ENCODE peak calls at places on chromosomes 6 and 20, in ten cellular contexts. V is Peyer's patch, N is type B pancreatic cell, K is mesothelial cell of epicardium, P is mammary epithelial cell, D is colonic mucosa, G is fibroblast of pulmonary artery, S is psoas muscle, F is breast epithelium, T is IMR-90. B is an unnamed sample.

GRCh38 chr6:158707826-158708225 is 58.0 kb downstream of the SYTL3 start:
- DNase-seq in V (no peak), N (no peak), K (no peak), P (peak; percentile 84), D (peak; percentile 50), G (peak; percentile 14), S (no peak), F (peak; percentile 47), T (no peak), B (no peak)

GRCh38 chr6:160036790-160037206 is 67.9 kb downstream of the IGF2R start:
- DNase-seq in V (no peak), N (no peak), K (no peak), P (peak; percentile 81), D (no peak), G (peak; percentile 83), S (no peak), F (no peak), T (peak; percentile 87), B (no peak)

GRCh38 chr6:31888281-31889258 is 8.9 kb downstream of the EHMT2 start:
- DNase-seq in V (peak; percentile 72), N (no peak), K (no peak), P (no peak), D (peak; percentile 61), G (peak; percentile 14), S (no peak), F (no peak), T (no peak), B (peak; percentile 57)

GRCh38 chr6:22112490-22112889 is 184.3 kb downstream of the PRL start:
- DNase-seq in V (no peak), N (no peak), K (no peak), P (peak; percentile 18), D (no peak), G (peak; percentile 91), S (no peak), F (no peak), T (peak; percentile 33), B (no peak)

GRCh38 chr6:170048615-170049256 is 242.1 kb downstream of the DLL1 start:
- DNase-seq in V (peak; percentile 64), N (peak; percentile 54), K (peak; percentile 13), P (no peak), D (peak; percentile 58), G (no peak), S (peak; percentile 39), F (no peak), T (peak; percentile 33), B (no peak)

GRCh38 chr6:101085327-101085726 is 204.2 kb upstream of the ASCC3 start:
- DNase-seq in V (no peak), N (no peak), K (no peak), P (no peak), D (no peak), G (peak; percentile 52), S (no peak), F (no peak), T (no peak), B (no peak)

GRCh38 chr6:131173680-131174079 is 38.4 kb downstream of the AKAP7 start:
- DNase-seq in V (no peak), N (no peak), K (no peak), P (peak; percentile 32), D (no peak), G (peak; percentile 80), S (no peak), F (no peak), T (peak; percentile 41), B (no peak)

GRCh38 chr20:34824026-34824860 is 1.2 kb downstream of the NCOA6 start:
- DNase-seq in V (peak; percentile 81), N (no peak), K (no peak), P (peak; percentile 83), D (peak; percentile 91), G (peak; percentile 56), S (peak; percentile 46), F (peak; percentile 65), T (peak; percentile 24), B (peak; percentile 51)

GRCh38 chr6:73675466-73676098 is 20.4 kb upstream of the CD109 start:
- DNase-seq in V (peak; percentile 64), N (peak; percentile 76), K (peak; percentile 38), P (peak; percentile 72), D (peak; percentile 88), G (peak; percentile 85), S (peak; percentile 57), F (peak; percentile 51), T (peak; percentile 81), B (peak; percentile 84)

GRCh38 chr6:124963416-124964083 is 1.3 kb downstream of the RNF217 start:
- DNase-seq in V (no peak), N (no peak), K (no peak), P (no peak), D (no peak), G (peak; percentile 59), S (peak; percentile 13), F (no peak), T (peak; percentile 79), B (no peak)

GRCh38 chr20:37886851-37887297 is 16.1 kb upstream of the VSTM2L start:
- DNase-seq in V (no peak), N (no peak), K (no peak), P (no peak), D (no peak), G (no peak), S (peak; percentile 16), F (no peak), T (no peak), B (no peak)

GRCh38 chr6:165985926-165986646 is 181.6 kb downstream of the TBXT start:
- DNase-seq in V (no peak), N (no peak), K (no peak), P (no peak), D (no peak), G (peak; percentile 34), S (no peak), F (no peak), T (no peak), B (peak; percentile 31)

GRCh38 chr6:118752803-118753202 is 101.4 kb upstream of the CEP85L start:
- DNase-seq in V (no peak), N (no peak), K (no peak), P (no peak), D (no peak), G (no peak), S (no peak), F (no peak), T (no peak), B (no peak)

GRCh38 chr20:47479506-47479905 is 22.2 kb upstream of the NCOA3 start:
- DNase-seq in V (no peak), N (no peak), K (no peak), P (no peak), D (no peak), G (peak; percentile 30), S (no peak), F (no peak), T (no peak), B (no peak)

GRCh38 chr6:5025911-5026819 is 22.3 kb upstream of the RPP40 start:
- DNase-seq in V (no peak), N (no peak), K (no peak), P (no peak), D (peak; percentile 55), G (peak; percentile 57), S (peak; percentile 48), F (peak; percentile 46), T (peak; percentile 30), B (peak; percentile 63)
- TF ChIP-seq CTCF in V (no peak), N (peak; percentile 30), K (no peak), P (no peak), D (no peak), G (peak; percentile 20), S (no peak), F (no peak), T (no peak), B (no peak)

DNA sequence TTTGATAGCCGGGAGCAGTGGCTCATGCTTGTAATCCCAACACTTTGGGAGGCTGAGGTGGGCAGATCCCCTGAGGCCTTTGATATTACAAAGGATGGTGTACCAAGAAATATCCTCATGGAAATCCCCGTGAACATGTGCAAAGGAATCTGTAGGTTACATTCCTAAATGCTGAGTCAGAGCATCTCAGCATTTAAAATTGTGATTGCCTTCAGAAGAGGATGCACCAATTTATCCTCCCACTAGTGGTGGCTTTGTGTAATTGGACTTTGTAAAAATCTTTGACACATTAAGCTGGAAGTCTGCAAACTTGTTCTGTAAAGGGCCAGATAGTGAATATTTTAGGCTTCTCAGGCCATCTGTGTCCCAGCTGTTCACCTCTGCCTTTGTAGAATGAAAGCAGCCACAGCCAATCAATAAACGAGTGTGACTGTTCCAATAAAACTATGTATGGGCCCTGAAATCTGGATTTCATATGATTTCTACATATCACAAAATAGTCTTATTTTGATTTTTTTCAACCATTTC is 11.8 kb downstream of the TMEM14B start:
- DNase-seq in V (no peak), N (no peak), K (no peak), P (peak; percentile 96), D (no peak), G (peak; percentile 92), S (no peak), F (no peak), T (peak; percentile 96), B (no peak)
- TF ChIP-seq CTCF in V (peak; percentile 25), N (peak; percentile 71), K (peak; percentile 81), P (peak; percentile 58), D (no peak), G (peak; percentile 58), S (peak; percentile 27), F (peak; percentile 23), T (peak; percentile 60), B (peak; percentile 48)

DNA sequence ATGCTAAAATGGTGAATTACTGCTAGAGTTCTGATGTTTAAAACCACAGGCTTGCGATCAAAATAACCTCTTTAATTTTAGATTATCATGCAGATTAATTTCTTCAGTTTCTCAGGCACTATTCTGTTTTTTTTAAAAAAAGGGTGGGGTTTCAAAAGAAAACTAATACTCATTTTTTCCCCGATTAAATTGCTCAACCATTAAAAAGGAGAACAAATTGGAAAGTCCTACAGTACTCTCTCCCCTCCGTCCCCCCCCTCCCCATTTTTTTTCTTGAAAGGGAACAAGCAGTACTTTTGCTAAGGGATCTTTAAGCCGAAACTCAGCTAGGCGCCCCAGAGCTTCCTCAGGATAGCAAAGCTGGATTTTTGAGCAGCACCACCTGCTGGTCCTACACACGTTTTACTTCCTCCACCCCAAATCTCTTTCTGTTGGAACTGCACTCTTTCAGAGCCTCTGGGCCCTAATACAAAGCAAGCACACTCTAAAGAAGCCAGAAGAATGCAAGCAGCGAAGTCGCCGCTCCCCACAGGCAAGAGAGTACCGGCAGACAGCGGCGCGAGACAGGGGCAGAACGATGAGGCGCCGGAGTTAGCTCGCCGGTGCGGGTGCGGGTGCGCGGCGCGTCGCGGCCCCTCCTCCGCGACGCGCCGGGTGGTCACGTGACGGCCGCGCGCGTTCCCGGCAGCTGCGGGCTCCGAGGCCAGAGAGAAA is at the start of gene RNF146:
- DNase-seq in V (peak; percentile 91), N (no peak), K (peak; percentile 64), P (peak; percentile 84), D (peak; percentile 80), G (peak; percentile 90), S (peak; percentile 87), F (peak; percentile 70), T (peak; percentile 83), B (no peak)
- TF ChIP-seq CTCF in V (peak; percentile 61), N (peak; percentile 80), K (peak; percentile 35), P (peak; percentile 65), D (peak; percentile 51), G (peak; percentile 73), S (peak; percentile 70), F (peak; percentile 66), T (peak; percentile 68), B (peak; percentile 59)

DNA sequence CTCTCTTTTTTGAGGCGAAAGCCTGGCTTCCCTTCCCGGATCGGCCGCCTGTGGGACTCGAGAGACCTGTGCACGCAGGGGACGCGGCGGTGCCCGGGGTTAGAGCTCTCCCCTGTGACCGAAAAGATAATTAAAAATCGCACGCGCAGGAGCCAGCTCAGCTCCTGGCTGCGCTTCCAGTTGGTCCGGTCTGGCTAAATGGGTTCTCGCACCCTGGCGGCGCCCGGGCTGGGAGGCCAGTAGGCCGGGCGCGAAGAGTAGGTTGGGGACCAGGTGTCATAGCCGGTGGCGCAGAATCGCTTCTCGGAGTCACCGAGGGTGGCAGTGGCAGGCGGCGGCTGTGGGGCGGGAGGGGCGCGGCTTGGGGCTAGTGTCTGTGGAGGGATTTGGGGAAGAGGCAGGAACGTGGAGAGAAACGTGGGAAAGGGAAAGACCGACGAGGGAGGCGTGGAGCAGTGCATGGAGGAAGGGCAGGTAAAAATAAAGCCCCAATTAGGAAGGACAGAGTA is 41.9 kb upstream of the SUPT3H start:
- DNase-seq in V (peak; percentile 63), N (peak; percentile 73), K (peak; percentile 24), P (peak; percentile 68), D (peak; percentile 53), G (peak; percentile 71), S (peak; percentile 20), F (peak; percentile 60), T (no peak), B (peak; percentile 63)
- TF ChIP-seq CTCF in V (no peak), N (peak; percentile 47), K (no peak), P (peak; percentile 7), D (peak; percentile 24), G (peak; percentile 31), S (peak; percentile 9), F (no peak), T (peak; percentile 28), B (no peak)